ENCODE peak calls at places on chromosomes 1 and 21, in ten cellular contexts. A, D, Z, X, U, O, T, N, K and F are unnamed samples.

GRCh38 chr21:36552458-36552800 is 72.5 kb upstream of the CLDN14 start:
- DNase-seq in U (no peak), D (no peak), N (no peak), X (no peak), O (no peak), A (no peak), T (no peak), Z (no peak), K (no peak), F (no peak)

GRCh38 chr1:51014878-51015277 is 44.8 kb downstream of the CDKN2C start:
- DNase-seq in D (no peak), O (no peak), Z (no peak), T (no peak), K (no peak), X (no peak), A (no peak), U (no peak), N (no peak), F (no peak)

GRCh38 chr1:115829947-115830346 is 11.0 kb downstream of the NHLH2 start:
- DNase-seq in T (no peak), U (no peak), K (no peak), O (no peak), Z (no peak), X (no peak), D (no peak), A (peak; percentile 82), N (no peak), F (peak; percentile 35)

GRCh38 chr1:234886081-234886874 is 242.4 kb downstream of the TOMM20 start:
- DNase-seq in O (no peak), X (no peak), A (no peak), N (no peak), D (no peak), K (no peak), U (no peak), Z (no peak), T (no peak), F (no peak)

GRCh38 chr1:198465201-198466144 is 75.0 kb downstream of the ATP6V1G3 start:
- DNase-seq in K (no peak), D (no peak), A (peak; percentile 4), Z (peak; percentile 13), X (peak; percentile 75), O (no peak), N (no peak), U (peak; percentile 32), T (peak; percentile 77), F (peak; percentile 78)

GRCh38 chr21:39057121-39057520 is 126.1 kb downstream of the PSMG1 start:
- DNase-seq in Z (no peak), T (no peak), A (peak; percentile 16), O (no peak), X (no peak), D (no peak), N (peak; percentile 86), U (no peak), K (no peak), F (no peak)

GRCh38 chr1:202247837-202248795 is 54.5 kb downstream of the LGR6 start:
- DNase-seq in N (no peak), D (no peak), Z (no peak), U (no peak), K (no peak), O (no peak), A (no peak), T (no peak), X (no peak), F (peak; percentile 48)

GRCh38 chr1:188065917-188066316 is 1237.2 kb downstream of the PLA2G4A start:
- DNase-seq in O (no peak), T (peak; percentile 69), K (no peak), X (peak; percentile 34), A (no peak), Z (no peak), U (no peak), D (no peak), N (no peak), F (no peak)

GRCh38 chr1:25651036-25651640 is 34.5 kb downstream of the MAN1C1 start:
- DNase-seq in U (no peak), A (no peak), K (no peak), Z (no peak), X (no peak), O (peak; percentile 34), T (no peak), D (no peak), N (no peak), F (no peak)

GRCh38 chr1:230698130-230698529 is 15.8 kb downstream of the AGT start:
- DNase-seq in O (no peak), X (no peak), T (no peak), U (no peak), D (no peak), Z (no peak), N (no peak), K (no peak), A (no peak), F (peak; percentile 72)